ENCODE peak calls at places on chromosomes 5 and 9, in five cellular contexts. E, T, V, F and J are unnamed samples.

GRCh38 chr5:174843263-174844250 is 119.2 kb downstream of the MSX2 start:
- DNase-seq in E (no peak), T (no peak), V (no peak), F (no peak), J (no peak)

GRCh38 chr9:35754264-35754663 is at the start of gene MSMP:
- DNase-seq in E (no peak), T (no peak), V (no peak), F (no peak), J (no peak)

GRCh38 chr9:105132576-105132975 is 111.9 kb upstream of the SLC44A1 start:
- DNase-seq in E (peak), T (no peak), V (no peak), F (no peak), J (no peak)

GRCh38 chr5:168360521-168361285 is 69.3 kb downstream of the WWC1 start:
- DNase-seq in E (no peak), T (no peak), V (no peak), F (no peak), J (no peak)

GRCh38 chr5:14208071-14209021 is 65.2 kb downstream of the TRIO start:
- DNase-seq in E (peak), T (peak), V (no peak), F (no peak), J (no peak)

GRCh38 chr9:36029765-36030528 is 6.8 kb upstream of the RECK start:
- DNase-seq in E (no peak), T (no peak), V (no peak), F (no peak), J (no peak)

GRCh38 chr9:123364241-123364824 is 8.3 kb downstream of the CRB2 start:
- DNase-seq in E (no peak), T (no peak), V (no peak), F (no peak), J (no peak)

GRCh38 chr9:109771084-109771483 is 8.9 kb upstream of the PALM2AKAP2 start:
- DNase-seq in E (no peak), T (no peak), V (no peak), F (no peak), J (peak)

GRCh38 chr9:3906437-3907213 is 380.8 kb upstream of the RFX3 start:
- DNase-seq in E (no peak), T (no peak), V (peak), F (no peak), J (no peak)

GRCh38 chr5:146962801-146963355 is 84.3 kb upstream of the PPP2R2B start:
- DNase-seq in E (no peak), T (no peak), V (no peak), F (no peak), J (no peak)

GRCh38 chr5:58410441-58410840 is 49.4 kb downstream of the PLK2 start:
- DNase-seq in E (no peak), T (no peak), V (no peak), F (no peak), J (no peak)

GRCh38 chr5:155147222-155147621 is 133.7 kb downstream of the KIF4B start:
- DNase-seq in E (no peak), T (no peak), V (no peak), F (no peak), J (no peak)

GRCh38 chr5:144011348-144011861 is 159.1 kb downstream of the YIPF5 start:
- DNase-seq in E (no peak), T (no peak), V (no peak), F (no peak), J (no peak)

GRCh38 chr5:541148-541887 is 17.1 kb upstream of the SLC9A3 start:
- DNase-seq in E (no peak), T (no peak), V (peak), F (peak), J (peak)

GRCh38 chr9:84067851-84068250 is 87.2 kb downstream of the RMI1 start:
- DNase-seq in E (no peak), T (no peak), V (no peak), F (no peak), J (no peak)

GRCh38 chr9:77883846-77884771 is 147.5 kb downstream of the GNAQ start:
- DNase-seq in E (no peak), T (no peak), V (no peak), F (no peak), J (no peak)

GRCh38 chr5:36787365-36787764 is 89.2 kb upstream of the NIPBL start:
- DNase-seq in E (peak), T (no peak), V (no peak), F (no peak), J (no peak)

GRCh38 chr5:111070272-111071134 is 1.0 kb upstream of the TSLP start:
- DNase-seq in E (no peak), T (no peak), V (no peak), F (peak), J (peak)

GRCh38 chr5:125032286-125032685 is 285.8 kb upstream of the ZNF608 start:
- DNase-seq in E (no peak), T (no peak), V (no peak), F (no peak), J (no peak)

GRCh38 chr5:153900703-153901395 is 137.9 kb downstream of the FAM114A2 start:
- DNase-seq in E (no peak), T (no peak), V (no peak), F (no peak), J (no peak)

GRCh38 chr5:120413706-120414105 is 50.4 kb upstream of the PRR16 start:
- DNase-seq in E (no peak), T (no peak), V (no peak), F (no peak), J (no peak)

GRCh38 chr5:74382864-74383618 is 257.5 kb downstream of the ENC1 start:
- DNase-seq in E (no peak), T (no peak), V (no peak), F (no peak), J (no peak)

GRCh38 chr5:10330511-10331105 is 22.9 kb upstream of the MARCHF6 start:
- DNase-seq in E (no peak), T (no peak), V (no peak), F (no peak), J (no peak)

GRCh38 chr9:106752581-106752980 is 110.4 kb upstream of the ZNF462 start:
- DNase-seq in E (no peak), T (no peak), V (no peak), F (no peak), J (no peak)

GRCh38 chr5:93250431-93250830 is 330.6 kb downstream of the NR2F1-AS1 start:
- DNase-seq in E (no peak), T (no peak), V (no peak), F (no peak), J (no peak)

GRCh38 chr5:135753990-135754389 is 80.5 kb upstream of the SLC25A48 start:
- DNase-seq in E (no peak), T (no peak), V (no peak), F (no peak), J (no peak)
- TF ChIP-seq USF2 in E (no peak), T (no peak), V (no peak), F (no peak), J (no peak)

GRCh38 chr5:176952531-176953193 is 53.5 kb upstream of the HK3 start:
- DNase-seq in E (peak), T (no peak), V (no peak), F (no peak), J (no peak)

GRCh38 chr5:176954050-176954449 is 52.5 kb downstream of the UIMC1 start:
- DNase-seq in E (no peak), T (no peak), V (no peak), F (no peak), J (no peak)

GRCh38 chr5:176956756-176957155 is 49.8 kb downstream of the UIMC1 start:
- DNase-seq in E (no peak), T (no peak), V (no peak), F (no peak), J (no peak)

GRCh38 chr5:176955895-176956294 is 50.7 kb downstream of the UIMC1 start:
- DNase-seq in E (no peak), T (no peak), V (no peak), F (no peak), J (no peak)
- TF ChIP-seq CREB1 in E (no peak), T (no peak), V (no peak), F (no peak), J (no peak)

GRCh38 chr5:129902806-129903205 is 1.5 kb upstream of the CHSY3 start:
- DNase-seq in E (no peak), T (no peak), V (no peak), F (no peak), J (no peak)

GRCh38 chr5:129904667-129905466 is 602 bp downstream of the CHSY3 start:
- DNase-seq in E (no peak), T (no peak), V (no peak), F (peak), J (peak)

GRCh38 chr5:129903466-129904101 is 681 bp upstream of the CHSY3 start:
- DNase-seq in E (no peak), T (no peak), V (no peak), F (peak), J (no peak)

GRCh38 chr5:129905467-129906176 is 1.4 kb downstream of the CHSY3 start:
- DNase-seq in E (no peak), T (no peak), V (no peak), F (peak), J (peak)

GRCh38 chr5:129904102-129904666 is at the start of gene CHSY3:
- DNase-seq in E (peak), T (no peak), V (peak), F (peak), J (peak)
- TF ChIP-seq USF2 in E (no peak), T (no peak), V (no peak), F (no peak), J (no peak)

GRCh38 chr5:131682824-131683223 is 47.8 kb upstream of the RAPGEF6 start:
- DNase-seq in E (no peak), T (no peak), V (no peak), F (no peak), J (no peak)

GRCh38 chr5:131682175-131682574 is 47.1 kb upstream of the RAPGEF6 start:
- DNase-seq in E (no peak), T (no peak), V (no peak), F (no peak), J (no peak)

GRCh38 chr5:131684051-131684450 is 49.0 kb upstream of the RAPGEF6 start:
- DNase-seq in E (no peak), T (no peak), V (no peak), F (no peak), J (no peak)

GRCh38 chr5:131677115-131677514 is 42.1 kb upstream of the RAPGEF6 start:
- DNase-seq in E (no peak), T (no peak), V (no peak), F (no peak), J (no peak)

DNA sequence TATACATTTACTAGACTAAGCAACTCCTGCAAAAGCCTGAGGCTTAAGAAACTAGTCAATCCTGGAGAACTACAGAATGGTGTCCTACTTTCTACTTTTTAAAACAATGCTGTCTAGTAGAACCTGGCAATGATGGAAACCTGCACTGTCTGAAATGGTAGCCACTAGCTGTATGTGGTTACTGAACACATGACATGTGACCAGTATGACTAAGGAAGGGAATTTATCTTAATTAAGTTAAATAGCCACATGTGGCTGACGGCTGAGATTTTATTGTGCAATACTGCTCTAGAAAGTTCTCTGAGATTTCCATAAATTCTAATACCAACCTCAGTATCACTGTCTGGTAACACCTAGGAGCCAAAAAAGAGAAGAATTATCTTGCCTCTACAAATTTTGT is 44.9 kb upstream of the RAPGEF6 start:
- DNase-seq in E (no peak), T (no peak), V (no peak), F (no peak), J (no peak)
- TF ChIP-seq CREB1 in E (no peak), T (no peak), V (no peak), F (no peak), J (no peak)

GRCh38 chr9:131423171-131423581 is 29.3 kb downstream of the PRRC2B start:
- DNase-seq in E (no peak), T (peak), V (no peak), F (no peak), J (peak)
- TF ChIP-seq USF2 in E (no peak), T (no peak), V (no peak), F (no peak), J (no peak)